ENCODE peak calls at places on chromosomes 13 and 19, in nine cellular contexts. T, J, S, X, E, D, Q, N and B are unnamed samples.

GRCh38 chr13:112982281-112983041 is 13.4 kb downstream of the MCF2L start:
- DNase-seq in T (no peak), J (no peak), S (no peak), X (no peak), E (no peak), D (no peak), Q (no peak), N (no peak), B (no peak)

GRCh38 chr19:1252818-1253513 is 4.6 kb downstream of the MIDN start:
- DNase-seq in T (peak; percentile 90), J (peak; percentile 89), S (peak; percentile 98), X (peak; percentile 98), E (peak; percentile 78), D (peak; percentile 96), Q (peak; percentile 19), N (peak; percentile 83), B (peak; percentile 81)

GRCh38 chr19:17953869-17954268 is 13.0 kb upstream of the KCNN1 start:
- DNase-seq in T (no peak), J (no peak), S (no peak), X (no peak), E (no peak), D (no peak), Q (no peak), N (no peak), B (no peak)

GRCh38 chr13:101115762-101116161 is 300.5 kb downstream of the NALCN start:
- DNase-seq in T (no peak), J (no peak), S (peak; percentile 31), X (no peak), E (no peak), D (no peak), Q (no peak), N (no peak), B (no peak)

GRCh38 chr19:54339646-54340358 is 840 bp upstream of the LILRA4 start:
- DNase-seq in T (no peak), J (peak; percentile 7), S (no peak), X (no peak), E (no peak), D (no peak), Q (no peak), N (no peak), B (no peak)

GRCh38 chr19:17718988-17719711 is at the start of gene MAP1S:
- DNase-seq in T (peak; percentile 92), J (peak; percentile 37), S (peak; percentile 75), X (no peak), E (peak; percentile 56), D (peak; percentile 31), Q (peak; percentile 70), N (peak; percentile 18), B (peak; percentile 43)

GRCh38 chr13:49678172-49678914 is 12.9 kb downstream of the EBPL start:
- DNase-seq in T (no peak), J (no peak), S (no peak), X (no peak), E (no peak), D (no peak), Q (no peak), N (no peak), B (no peak)

GRCh38 chr19:7386308-7386707 is 37.6 kb downstream of the ARHGEF18 start:
- DNase-seq in T (no peak), J (no peak), S (no peak), X (no peak), E (no peak), D (no peak), Q (no peak), N (no peak), B (no peak)

GRCh38 chr19:16920816-16921529 is 32.2 kb downstream of the F2RL3 start:
- DNase-seq in T (peak; percentile 54), J (no peak), S (peak; percentile 91), X (no peak), E (no peak), D (peak; percentile 61), Q (no peak), N (no peak), B (no peak)

GRCh38 chr13:21478881-21479808 is 20.0 kb upstream of the ZDHHC20 start:
- DNase-seq in T (peak; percentile 67), J (no peak), S (peak; percentile 77), X (no peak), E (peak; percentile 19), D (peak; percentile 74), Q (peak; percentile 15), N (no peak), B (peak; percentile 11)

GRCh38 chr13:94251801-94252200 is 227.7 kb downstream of the DCT start:
- DNase-seq in T (peak; percentile 21), J (no peak), S (no peak), X (no peak), E (no peak), D (peak; percentile 88), Q (no peak), N (no peak), B (no peak)

GRCh38 chr13:39072842-39073241 is 34.6 kb downstream of the NHLRC3 start:
- DNase-seq in T (no peak), J (no peak), S (no peak), X (no peak), E (no peak), D (no peak), Q (no peak), N (no peak), B (no peak)

GRCh38 chr19:38046254-38047047 is 139.4 kb downstream of the SIPA1L3 start:
- DNase-seq in T (no peak), J (no peak), S (no peak), X (no peak), E (no peak), D (no peak), Q (no peak), N (no peak), B (no peak)

GRCh38 chr19:8811315-8812172 is 20.6 kb downstream of the ZNF558 start:
- DNase-seq in T (no peak), J (no peak), S (peak; percentile 23), X (peak; percentile 10), E (no peak), D (peak; percentile 19), Q (no peak), N (no peak), B (no peak)

GRCh38 chr19:1261512-1261862 is 7.6 kb upstream of the CIRBP start:
- DNase-seq in T (no peak), J (no peak), S (peak; percentile 63), X (no peak), E (no peak), D (no peak), Q (no peak), N (no peak), B (no peak)

GRCh38 chr13:67147257-67148218 is 82.6 kb downstream of the PCDH9 start:
- DNase-seq in T (peak; percentile 55), J (no peak), S (peak; percentile 2), X (no peak), E (no peak), D (peak; percentile 70), Q (no peak), N (no peak), B (no peak)

GRCh38 chr13:40290758-40291157 is 375.7 kb downstream of the FOXO1 start:
- DNase-seq in T (no peak), J (no peak), S (no peak), X (no peak), E (no peak), D (no peak), Q (no peak), N (no peak), B (no peak)

GRCh38 chr19:1027020-1027952 is 878 bp downstream of the CNN2 start:
- DNase-seq in T (no peak), J (no peak), S (peak; percentile 64), X (no peak), E (no peak), D (peak; percentile 48), Q (no peak), N (no peak), B (no peak)

GRCh38 chr19:52660981-52661380 is 22.8 kb upstream of the ZNF83 start:
- DNase-seq in T (no peak), J (no peak), S (no peak), X (no peak), E (no peak), D (peak; percentile 51), Q (no peak), N (no peak), B (no peak)

GRCh38 chr13:31044658-31045620 is 112.5 kb downstream of the TEX26 start:
- DNase-seq in T (no peak), J (no peak), S (no peak), X (no peak), E (no peak), D (no peak), Q (no peak), N (no peak), B (no peak)

GRCh38 chr19:2042485-2043268 is 8.4 kb downstream of the MKNK2 start:
- DNase-seq in T (no peak), J (no peak), S (no peak), X (no peak), E (no peak), D (no peak), Q (no peak), N (no peak), B (no peak)

GRCh38 chr13:113117335-113117872 is 5.2 kb upstream of the F10 start:
- DNase-seq in T (peak; percentile 54), J (no peak), S (peak; percentile 50), X (no peak), E (no peak), D (no peak), Q (no peak), N (no peak), B (no peak)

GRCh38 chr13:114019367-114019766 is 45.5 kb upstream of the C13orf46 start:
- DNase-seq in T (peak; percentile 51), J (no peak), S (peak; percentile 44), X (no peak), E (peak; percentile 39), D (peak; percentile 24), Q (no peak), N (no peak), B (no peak)

GRCh38 chr13:24650157-24650556 is 30.1 kb upstream of the ATP12A start:
- DNase-seq in T (peak; percentile 89), J (no peak), S (peak; percentile 79), X (no peak), E (no peak), D (no peak), Q (no peak), N (no peak), B (no peak)

GRCh38 chr13:87671031-87671823 is at the start of gene SLITRK5:
- DNase-seq in T (peak; percentile 81), J (peak; percentile 80), S (peak; percentile 74), X (peak; percentile 93), E (no peak), D (peak; percentile 69), Q (no peak), N (peak; percentile 82), B (peak; percentile 85)

GRCh38 chr19:50796128-50796633 is 6.0 kb downstream of the ACP4 start:
- DNase-seq in T (no peak), J (no peak), S (no peak), X (no peak), E (no peak), D (no peak), Q (no peak), N (no peak), B (no peak)

GRCh38 chr19:4455742-4456565 is 1.6 kb downstream of the UBXN6 start:
- DNase-seq in T (peak; percentile 65), J (peak; percentile 31), S (peak; percentile 92), X (no peak), E (no peak), D (peak; percentile 81), Q (peak; percentile 71), N (no peak), B (peak; percentile 50)

GRCh38 chr13:50762969-50763568 is 80.4 kb downstream of the DLEU7 start:
- DNase-seq in T (no peak), J (no peak), S (no peak), X (no peak), E (no peak), D (no peak), Q (no peak), N (peak; percentile 9), B (no peak)

GRCh38 chr19:47497073-47497766 is 13.2 kb upstream of the KPTN start:
- DNase-seq in T (no peak), J (no peak), S (no peak), X (no peak), E (no peak), D (no peak), Q (no peak), N (no peak), B (no peak)

GRCh38 chr19:3959766-3960131 is 11.2 kb downstream of the DAPK3 start:
- DNase-seq in T (no peak), J (no peak), S (no peak), X (no peak), E (no peak), D (no peak), Q (no peak), N (no peak), B (no peak)

GRCh38 chr19:48090281-48090802 is 20.3 kb downstream of the PLA2G4C start:
- DNase-seq in T (peak; percentile 25), J (no peak), S (peak; percentile 16), X (no peak), E (no peak), D (no peak), Q (no peak), N (no peak), B (no peak)